ENCODE peak calls at places on chromosomes 5 and 9, in ten cellular contexts. O, J, E, A, S, P, Z, Y, T and V are unnamed samples.

GRCh38 chr9:108087781-108088180 is 598.2 kb upstream of the KLF4 start:
- DNase-seq in P (no peak), T (no peak), Y (no peak), A (no peak), E (no peak), O (no peak), Z (no peak), J (no peak), S (peak), V (no peak)

GRCh38 chr5:38710616-38711015 is 135.2 kb upstream of the OSMR start:
- DNase-seq in P (no peak), A (no peak), J (no peak), O (no peak), E (no peak), Y (no peak), T (no peak), S (no peak), Z (no peak), V (no peak)

GRCh38 chr5:172444110-172444510 is 10.2 kb downstream of the SH3PXD2B start:
- DNase-seq in J (peak), O (no peak), Y (peak), A (no peak), T (no peak), E (peak), Z (no peak), S (peak), P (no peak), V (no peak)

GRCh38 chr9:134407123-134407779 is 81.0 kb downstream of the RXRA start:
- DNase-seq in T (no peak), E (peak), Z (peak), Y (peak), P (peak), S (peak), O (peak), J (peak), A (peak), V (peak)

GRCh38 chr9:99126312-99126711 is 21.4 kb downstream of the TGFBR1 start:
- DNase-seq in A (no peak), Y (peak), T (no peak), S (no peak), Z (no peak), J (no peak), O (no peak), P (no peak), E (no peak), V (no peak)

GRCh38 chr9:132768932-132769894 is 98.9 kb downstream of the GTF3C4 start:
- DNase-seq in T (peak), J (peak), Z (peak), Y (peak), A (no peak), E (peak), P (peak), O (peak), S (no peak), V (peak)

GRCh38 chr9:107447834-107448233 is 41.7 kb downstream of the KLF4 start:
- DNase-seq in E (no peak), T (no peak), O (no peak), J (no peak), S (no peak), Y (no peak), Z (no peak), P (no peak), A (no peak), V (no peak)

GRCh38 chr5:60673329-60673728 is 26.6 kb downstream of the DEPDC1B start:
- DNase-seq in E (no peak), P (no peak), S (no peak), T (no peak), Y (no peak), J (no peak), Z (no peak), A (no peak), O (no peak), V (no peak)

GRCh38 chr5:153752890-153753289 is 262.4 kb downstream of the GRIA1 start:
- DNase-seq in T (no peak), Z (no peak), P (no peak), J (no peak), S (no peak), A (no peak), E (peak), O (no peak), Y (peak), V (no peak)

GRCh38 chr9:32340401-32340800 is 44.0 kb upstream of the ACO1 start:
- DNase-seq in P (no peak), S (no peak), O (no peak), T (no peak), E (no peak), Y (no peak), J (no peak), Z (no peak), A (no peak), V (no peak)

GRCh38 chr9:77846957-77847574 is 184.5 kb downstream of the GNAQ start:
- DNase-seq in T (no peak), J (peak), P (no peak), S (no peak), A (no peak), E (peak), O (no peak), Z (no peak), Y (peak), V (no peak)

GRCh38 chr5:126182901-126183695 is 240.1 kb upstream of the GRAMD2B start:
- DNase-seq in T (no peak), S (no peak), A (no peak), P (no peak), Y (no peak), O (no peak), E (no peak), J (no peak), Z (no peak), V (no peak)

GRCh38 chr9:134187110-134187531 is 22.8 kb upstream of the RNU6ATAC start:
- DNase-seq in O (no peak), S (no peak), P (peak), Y (no peak), E (no peak), T (no peak), A (no peak), J (no peak), Z (no peak), V (peak)

GRCh38 chr5:13786016-13786415 is 158.5 kb downstream of the DNAH5 start:
- DNase-seq in Z (no peak), P (no peak), T (no peak), A (no peak), Y (no peak), E (no peak), J (no peak), S (no peak), O (no peak), V (no peak)

GRCh38 chr9:93680445-93681315 is 104.3 kb downstream of the PHF2 start:
- DNase-seq in S (no peak), A (no peak), P (no peak), Z (no peak), T (no peak), E (no peak), J (no peak), O (no peak), Y (no peak), V (no peak)

DNA sequence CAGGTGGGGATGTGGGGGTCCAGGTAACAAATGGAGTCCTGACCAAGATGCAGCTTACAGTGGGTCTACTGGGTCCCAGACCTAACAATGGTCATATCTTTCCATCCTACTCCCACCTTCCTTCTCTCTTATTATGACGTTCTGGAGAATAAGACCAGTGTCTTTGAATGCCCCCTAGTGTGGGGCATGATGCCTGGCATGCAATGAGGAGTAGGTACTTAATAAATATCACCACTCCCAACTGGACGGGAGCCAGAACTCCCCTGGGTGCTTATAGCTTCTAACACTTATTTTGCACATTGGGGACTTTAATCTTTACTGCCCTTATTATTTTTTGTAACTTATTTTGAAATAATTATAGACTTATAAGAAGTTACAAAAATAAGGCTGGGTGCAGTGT is 98.2 kb downstream of the NDFIP1 start:
- DNase-seq in P (peak), E (peak), O (no peak), J (no peak), A (no peak), S (peak), T (no peak), Z (no peak), Y (no peak), V (peak)
- TF ChIP-seq CTCF in P (peak), E (no peak), O (peak), J (no peak), A (no peak), S (no peak), T (no peak), Z (no peak), Y (peak), V (no peak)

GRCh38 chr9:16419124-16419523 is 451.3 kb downstream of the BNC2 start:
- DNase-seq in Z (no peak), E (no peak), Y (no peak), J (no peak), T (no peak), A (no peak), P (no peak), O (no peak), S (no peak), V (no peak)
- TF ChIP-seq CTCF in Z (no peak), E (no peak), Y (no peak), J (no peak), T (no peak), A (no peak), P (no peak), O (no peak), S (no peak), V (no peak)

GRCh38 chr5:128536861-128537305 is 1.2 kb downstream of the FBN2 start:
- DNase-seq in Y (peak), T (no peak), E (peak), A (no peak), S (no peak), P (no peak), O (no peak), J (peak), Z (no peak), V (no peak)
- TF ChIP-seq CTCF in Y (no peak), T (no peak), E (peak), A (peak), S (no peak), P (no peak), O (no peak), J (no peak), Z (no peak), V (no peak)

DNA sequence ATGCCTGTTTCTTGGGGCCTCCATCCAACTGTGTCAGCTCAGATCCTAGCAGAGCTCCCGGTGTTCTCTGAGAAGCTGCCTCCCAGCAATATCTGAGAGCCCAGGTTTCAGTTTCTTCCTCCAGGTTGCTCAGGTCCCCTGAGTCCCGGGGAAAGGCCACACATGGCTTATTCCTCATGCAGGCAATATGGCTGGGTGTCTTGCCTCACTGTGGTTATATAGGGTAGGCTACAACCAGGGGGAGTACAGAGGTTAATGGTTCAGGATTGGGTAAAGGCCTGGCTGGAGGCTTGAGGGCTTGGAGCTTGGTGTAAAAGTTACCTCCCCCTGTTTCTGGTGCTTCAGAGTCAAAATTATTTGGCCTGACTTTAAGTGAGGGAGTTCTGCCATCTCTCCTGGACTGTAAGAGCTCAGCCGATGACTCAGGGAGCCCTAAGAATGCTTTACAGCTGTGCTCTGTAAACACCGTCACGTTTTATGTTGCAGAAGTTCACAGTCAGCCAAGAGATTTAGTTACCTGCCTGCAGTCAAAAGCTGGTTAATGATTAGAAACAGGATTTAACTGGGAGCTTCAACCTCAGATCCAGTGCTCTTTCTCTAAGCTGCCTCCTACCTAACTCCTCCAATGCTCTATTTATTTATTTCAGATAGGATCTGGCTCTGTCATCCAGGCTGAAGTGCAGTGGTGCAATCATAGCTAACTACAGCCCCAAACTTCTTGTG is 24.3 kb upstream of the UBAP2 start:
- DNase-seq in P (peak), Y (peak), J (peak), Z (no peak), A (peak), O (no peak), T (no peak), S (peak), E (peak), V (no peak)
- TF ChIP-seq CTCF in P (no peak), Y (no peak), J (no peak), Z (no peak), A (no peak), O (no peak), T (no peak), S (no peak), E (no peak), V (no peak)

GRCh38 chr9:37520641-37521040 is 34.9 kb downstream of the POLR1E start:
- DNase-seq in P (no peak), E (no peak), J (no peak), T (no peak), Y (no peak), A (no peak), Z (no peak), S (no peak), O (no peak), V (no peak)
- TF ChIP-seq CTCF in P (no peak), E (no peak), J (no peak), T (no peak), Y (no peak), A (no peak), Z (no peak), S (no peak), O (no peak), V (no peak)

DNA sequence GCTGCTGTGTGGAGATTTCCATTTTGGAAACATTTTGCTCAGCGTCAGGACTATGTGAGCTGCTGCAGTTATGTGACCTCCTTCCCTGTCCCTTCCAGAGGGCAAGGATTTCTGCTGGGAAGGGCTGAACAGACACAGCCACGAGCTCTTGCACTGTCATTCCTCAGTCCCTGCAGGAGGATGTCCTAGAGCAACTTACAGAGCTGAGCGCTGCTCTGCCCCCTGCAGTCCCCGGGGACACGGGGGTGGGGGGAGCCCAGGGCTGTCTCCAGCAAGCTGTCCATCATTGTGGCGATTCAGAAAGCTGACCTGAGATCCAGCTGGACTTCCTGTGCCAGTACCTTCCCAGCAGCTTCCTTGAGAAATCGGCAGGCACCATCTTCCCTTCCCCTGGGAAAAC is 28.0 kb upstream of the MAP1B start:
- DNase-seq in T (peak), E (no peak), Y (no peak), J (no peak), A (no peak), Z (no peak), O (no peak), P (peak), S (no peak), V (no peak)
- TF ChIP-seq CTCF in T (no peak), E (no peak), Y (no peak), J (no peak), A (no peak), Z (no peak), O (no peak), P (no peak), S (no peak), V (no peak)